ENCODE peak calls at places on chromosomes 16 and 17, in four cellular contexts. U is cardiac muscle cell, E is tibial nerve, N is A549. P is an unnamed sample.
A peak's percentile ranks its signal among the peaks of the same experiment; 100 is the strongest.

GRCh38 chr16:1706386-1707192 is 594 bp downstream of the MAPK8IP3 start:
- DNase-seq in U (peak; percentile 24), E (no peak), N (no peak), P (no peak)

GRCh38 chr17:44221862-44222111 is 2.3 kb upstream of the UBTF start:
- DNase-seq in U (no peak), E (no peak), N (no peak), P (no peak)

GRCh38 chr16:22189473-22190168 is 16.5 kb upstream of the EEF2K start:
- DNase-seq in U (peak; percentile 7), E (peak; percentile 55), N (no peak), P (peak; percentile 60)

GRCh38 chr16:31458073-31458834 is 1.0 kb upstream of the ARMC5 start:
- DNase-seq in U (peak; percentile 50), E (no peak), N (peak; percentile 41), P (no peak)

GRCh38 chr17:51244041-51244440 is 15.8 kb downstream of the MBTD1 start:
- DNase-seq in U (no peak), E (no peak), N (no peak), P (no peak)

GRCh38 chr16:50684823-50685455 is 3.8 kb upstream of the SNX20 start:
- DNase-seq in U (no peak), E (no peak), N (no peak), P (no peak)

GRCh38 chr16:47705268-47705667 is 244.1 kb downstream of the PHKB start:
- DNase-seq in U (no peak), E (no peak), N (no peak), P (no peak)

GRCh38 chr17:67671492-67671891 is 46.2 kb upstream of the NOL11 start:
- DNase-seq in U (no peak), E (no peak), N (no peak), P (no peak)

GRCh38 chr16:84893467-84893848 is 73.7 kb downstream of the CRISPLD2 start:
- DNase-seq in U (no peak), E (no peak), N (no peak), P (no peak)

GRCh38 chr16:79969458-79969857 is 368.9 kb upstream of the MAF start:
- DNase-seq in U (no peak), E (no peak), N (no peak), P (no peak)

GRCh38 chr16:64150193-64150592 is 971.7 kb downstream of the CDH11 start:
- DNase-seq in U (no peak), E (no peak), N (no peak), P (no peak)

GRCh38 chr16:4938683-4939030 is 1.7 kb upstream of the PPL start:
- DNase-seq in U (no peak), E (no peak), N (no peak), P (no peak)

GRCh38 chr16:64455275-64455674 is 666.6 kb downstream of the CDH11 start:
- DNase-seq in U (no peak), E (no peak), N (no peak), P (no peak)

DNA sequence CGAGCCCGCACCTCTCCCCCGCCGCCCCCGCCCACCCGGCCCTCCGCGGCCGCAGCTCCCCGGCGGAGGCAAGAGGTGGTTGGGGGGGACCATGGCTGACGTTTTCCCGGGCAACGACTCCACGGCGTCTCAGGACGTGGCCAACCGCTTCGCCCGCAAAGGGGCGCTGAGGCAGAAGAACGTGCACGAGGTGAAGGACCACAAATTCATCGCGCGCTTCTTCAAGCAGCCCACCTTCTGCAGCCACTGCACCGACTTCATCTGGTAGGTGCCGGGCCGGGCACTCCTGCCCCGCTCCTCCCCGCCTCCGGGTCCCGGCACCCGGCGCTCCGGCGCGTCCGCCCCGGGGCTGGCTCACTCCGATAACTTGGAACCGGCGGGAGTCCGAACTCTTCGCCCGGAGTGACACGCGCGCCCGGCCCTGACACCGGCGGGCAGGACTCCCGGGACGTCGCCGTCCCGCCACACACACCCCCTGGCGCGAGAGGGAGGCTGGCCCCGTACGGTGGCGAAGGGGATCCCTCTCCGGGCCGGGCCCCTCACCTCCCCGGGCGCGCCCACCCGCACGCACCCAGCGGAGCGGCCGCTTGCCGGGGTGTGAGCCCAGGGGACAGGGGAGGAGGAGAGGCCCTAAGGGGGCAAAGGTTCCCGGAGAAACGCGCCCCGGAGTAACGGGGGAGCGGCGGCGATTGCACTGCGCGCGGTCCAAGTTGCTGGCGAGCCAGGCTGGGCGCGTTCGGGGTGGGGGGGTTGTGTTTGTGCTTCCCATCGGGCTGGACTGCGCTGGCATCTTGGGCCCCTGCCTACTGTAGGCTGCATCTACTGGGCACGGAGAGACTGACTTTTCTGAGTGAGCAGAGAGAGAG is 581 bp downstream of the PRKCA start:
- DNase-seq in U (peak; percentile 73), E (peak; percentile 39), N (peak; percentile 58), P (peak; percentile 25)
- H3K27ac ChIP-seq in U (peak overlapping the region; percentile 20), E (peak overlapping the region; percentile 84), N (peak overlapping the region; percentile 88), P (no peak overlapping the region)

DNA sequence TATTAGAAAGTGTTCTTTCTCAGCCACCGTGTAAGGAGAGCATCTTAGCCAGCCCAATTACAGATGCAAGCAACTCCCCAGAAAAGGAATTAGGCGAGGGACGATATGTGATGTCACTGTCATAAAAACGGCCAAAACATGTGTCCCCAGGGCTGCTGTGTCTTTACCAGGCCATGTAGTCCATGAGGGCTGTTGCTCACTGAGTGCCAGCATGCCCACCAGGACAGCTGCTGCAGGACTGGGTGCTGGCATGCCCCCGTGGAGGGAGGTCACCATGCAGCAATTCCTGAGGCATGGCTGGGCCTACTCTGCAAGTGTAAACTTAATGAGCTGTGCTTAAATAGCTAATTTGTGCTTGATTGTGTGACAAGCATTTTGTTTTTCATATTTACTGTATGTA is 156.9 kb downstream of the LGALS9B start:
- DNase-seq in U (no peak), E (no peak), N (no peak), P (no peak)
- H3K4me1 ChIP-seq in U (no peaks in the 10 kb centered on the region), E (no peaks in the 10 kb centered on the region), N (no peaks in the 10 kb centered on the region), P (no peaks in the 10 kb centered on the region)

GRCh38 chr17:75774471-75774987 is 9.5 kb upstream of the GALK1 start:
- DNase-seq in U (no peak), E (no peak), N (no peak), P (no peak)

GRCh38 chr17:75774988-75775668 is 9.5 kb upstream of the UNK start:
- DNase-seq in U (no peak), E (no peak), N (no peak), P (peak; percentile 68)

GRCh38 chr17:75773808-75774470 is 8.9 kb upstream of the GALK1 start:
- DNase-seq in U (no peak), E (no peak), N (no peak), P (no peak)

GRCh38 chr17:75771334-75772281 is 6.6 kb upstream of the GALK1 start:
- DNase-seq in U (no peak), E (no peak), N (no peak), P (peak; percentile 30)

GRCh38 chr17:75773121-75773807 is 8.3 kb upstream of the GALK1 start:
- DNase-seq in U (no peak), E (no peak), N (no peak), P (no peak)
- TF ChIP-seq CTCF in U (no peak), E (no peak), N (no peak), P (no peak)

DNA sequence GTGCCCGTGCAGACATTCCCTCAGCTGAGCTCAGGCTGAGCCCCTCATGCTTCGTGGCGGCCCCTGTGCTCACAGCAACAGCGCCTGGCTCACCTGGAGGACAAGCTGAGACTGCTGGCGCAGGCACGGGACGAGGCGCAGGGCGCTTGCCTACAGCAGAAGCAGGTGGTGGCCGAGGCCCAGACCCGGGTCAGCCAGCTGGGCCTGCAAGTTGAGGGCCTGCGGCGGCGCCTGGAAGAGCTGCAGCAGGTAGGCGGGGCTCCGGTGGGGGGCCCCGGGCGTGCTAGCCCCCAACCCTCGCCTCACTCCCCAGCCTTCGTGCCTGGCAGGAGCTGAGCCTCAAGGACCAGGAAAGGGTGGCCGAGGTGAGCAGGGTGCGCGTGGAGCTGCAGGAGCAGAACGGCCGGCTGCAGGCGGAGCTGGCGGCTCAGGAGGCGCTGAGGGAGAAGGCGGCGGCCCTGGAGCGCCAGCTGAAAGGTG is 1.4 kb upstream of the RAC3 start:
- DNase-seq in U (no peak), E (no peak), N (no peak), P (no peak)
- H3K27ac ChIP-seq in U (no peak overlapping the region), E (no peak overlapping the region), N (no peak overlapping the region), P (no peak overlapping the region)

DNA sequence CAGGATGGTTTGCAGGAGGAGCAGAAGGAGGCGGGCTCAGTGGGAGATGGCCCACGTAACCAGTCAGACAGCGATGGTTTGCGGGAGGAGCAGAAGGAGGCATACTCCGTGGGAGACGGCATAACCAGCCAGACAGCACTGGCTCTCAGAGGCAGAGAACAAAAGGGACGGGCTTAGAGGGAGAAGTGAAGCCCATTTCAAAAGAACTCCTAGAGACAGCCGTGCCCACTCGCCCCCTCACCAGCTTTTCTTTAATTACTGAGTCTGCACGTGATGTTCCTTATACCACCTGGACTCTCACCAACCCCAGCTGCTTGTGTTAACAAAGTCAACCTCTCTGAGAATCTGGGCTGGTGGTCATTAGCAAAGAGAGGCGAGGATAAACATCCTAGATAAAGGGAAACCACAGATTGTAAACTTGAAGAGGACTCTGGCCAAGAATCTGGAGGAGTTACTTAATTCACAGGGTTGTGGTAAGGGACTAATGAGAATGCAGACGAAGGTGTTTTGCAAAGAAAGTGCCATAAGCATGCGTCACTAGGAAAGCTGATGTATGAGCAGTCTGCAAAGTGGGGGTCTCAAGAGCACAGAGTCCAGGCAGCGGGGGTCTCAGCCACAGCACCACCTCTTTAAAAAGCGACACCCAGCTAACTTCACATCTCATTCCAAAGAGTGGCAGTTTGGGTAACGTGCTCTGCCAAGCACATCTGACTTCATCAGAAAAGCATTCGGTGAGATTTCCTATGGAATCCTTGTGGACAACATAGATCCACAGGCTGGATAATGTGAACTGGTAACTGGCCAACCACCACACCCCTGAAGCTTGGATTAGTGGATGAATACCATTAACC is 51.7 kb downstream of the NXN start:
- DNase-seq in U (no peak), E (no peak), N (peak; percentile 69), P (peak; percentile 95)
- H3K4me1 ChIP-seq in U (peaks cover 28% of the 10 kb centered on the region), E (no peaks in the 10 kb centered on the region), N (peaks cover 53% of the 10 kb centered on the region), P (peaks cover 46% of the 10 kb centered on the region)

GRCh38 chr17:48725294-48726064 is 2.5 kb downstream of the PRAC2 start:
- DNase-seq in U (no peak), E (no peak), N (no peak), P (no peak)

GRCh38 chr17:48722924-48723554 is at the start of gene PRAC2:
- DNase-seq in U (no peak), E (no peak), N (no peak), P (no peak)

GRCh38 chr17:48725005-48725293 is 2.0 kb downstream of the PRAC2 start:
- DNase-seq in U (no peak), E (no peak), N (no peak), P (no peak)

GRCh38 chr17:48723555-48724239 is 712 bp downstream of the PRAC2 start:
- DNase-seq in U (peak; percentile 14), E (no peak), N (no peak), P (no peak)

GRCh38 chr17:48724241-48725004 is 1.4 kb downstream of the PRAC2 start:
- DNase-seq in U (peak; percentile 89), E (peak; percentile 87), N (peak; percentile 68), P (no peak)
- TF ChIP-seq CTCF in U (peak; percentile 80), E (peak; percentile 60), N (peak; percentile 94), P (peak; percentile 75)

DNA sequence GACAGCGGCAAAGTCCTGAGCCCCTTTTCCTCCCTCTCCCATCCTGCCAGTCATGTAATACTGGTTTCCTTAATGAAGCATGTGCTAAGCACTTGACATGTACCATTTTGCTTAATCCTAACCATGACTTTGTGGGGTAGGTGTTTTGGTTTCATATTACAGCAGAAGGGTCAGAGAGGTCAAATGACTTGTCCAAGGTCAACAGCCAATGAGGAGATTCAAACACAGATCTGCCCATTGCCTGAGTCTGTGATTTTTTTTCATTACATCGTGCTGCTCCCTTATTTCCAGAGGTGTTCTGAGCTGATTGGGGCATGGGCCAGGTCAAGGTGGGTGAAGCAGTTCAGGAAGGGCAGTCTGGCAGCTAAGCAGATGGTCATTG is 17.6 kb upstream of the PHF12 start:
- DNase-seq in U (no peak), E (no peak), N (no peak), P (no peak)
- H3K27ac ChIP-seq in U (no peak overlapping the region), E (no peak overlapping the region), N (no peak overlapping the region), P (no peak overlapping the region)